ENCODE peak calls at places on chromosomes 3 and 15, in nine cellular contexts. P is esophagus muscularis mucosa; X is heart right ventricle; U is RWPE2; H is CD4-positive, alpha-beta memory T cell; M is neural progenitor cell; I is CD8-positive, alpha-beta T cell; K is transverse colon; C is pancreas. L is an unnamed sample. For H3K36me3, the result is how much of the 10 kb centered on the place peaks cover.

GRCh38 chr3:154851644-154852043 is 228.5 kb upstream of the MME start:
- DNase-seq in P (no peak), X (no peak), U (no peak), H (no peak), M (no peak), I (no peak), K (no peak), C (no peak), L (no peak)

GRCh38 chr3:166060789-166061479 is 223.7 kb upstream of the BCHE start:
- DNase-seq in P (no peak), X (no peak), U (no peak), H (no peak), M (peak), I (no peak), K (no peak), C (no peak), L (no peak)

GRCh38 chr3:18420584-18420983 is 4.6 kb downstream of the SATB1 start:
- DNase-seq in P (no peak), X (no peak), U (no peak), H (no peak), M (no peak), I (no peak), K (no peak), C (no peak), L (no peak)

GRCh38 chr15:84863480-84864428 is 20.7 kb upstream of the SLC28A1 start:
- DNase-seq in P (no peak), X (no peak), U (no peak), H (no peak), M (no peak), I (no peak), K (no peak), C (no peak), L (no peak)

GRCh38 chr3:52721002-52721741 is 15.3 kb downstream of the SPCS1 start:
- DNase-seq in P (no peak), X (no peak), U (no peak), H (peak), M (no peak), I (no peak), K (no peak), C (no peak), L (no peak)

GRCh38 chr3:10992017-10992945 is at the start of gene SLC6A1:
- DNase-seq in P (no peak), X (peak), U (no peak), H (no peak), M (peak), I (no peak), K (no peak), C (no peak), L (no peak)

GRCh38 chr3:87332789-87333188 is 56.4 kb upstream of the POU1F1 start:
- DNase-seq in P (no peak), X (no peak), U (no peak), H (no peak), M (no peak), I (no peak), K (no peak), C (no peak), L (no peak)

GRCh38 chr3:63968612-63969350 is 54.5 kb downstream of the PSMD6 start:
- DNase-seq in P (no peak), X (no peak), U (no peak), H (no peak), M (no peak), I (no peak), K (no peak), C (no peak), L (no peak)

GRCh38 chr3:48709051-48709461 is 8.0 kb downstream of the IP6K2 start:
- DNase-seq in P (no peak), X (no peak), U (peak), H (no peak), M (no peak), I (no peak), K (no peak), C (no peak), L (no peak)

GRCh38 chr3:12629560-12629959 is 34.4 kb downstream of the RAF1 start:
- DNase-seq in P (no peak), X (peak), U (no peak), H (no peak), M (no peak), I (no peak), K (no peak), C (peak), L (peak)

GRCh38 chr15:25900901-25901300 is 37.8 kb upstream of the ATP10A start:
- DNase-seq in P (no peak), X (no peak), U (no peak), H (no peak), M (no peak), I (no peak), K (no peak), C (no peak), L (no peak)

GRCh38 chr15:98800437-98801233 is 152.3 kb downstream of the IGF1R start:
- DNase-seq in P (no peak), X (peak), U (peak), H (no peak), M (peak), I (no peak), K (peak), C (peak), L (peak)

GRCh38 chr3:168250415-168250861 is 154.7 kb upstream of the GOLIM4 start:
- DNase-seq in P (no peak), X (no peak), U (no peak), H (no peak), M (peak), I (no peak), K (no peak), C (no peak), L (no peak)

GRCh38 chr3:14547693-14548092 is 7.6 kb upstream of the GRIP2 start:
- DNase-seq in P (no peak), X (peak), U (no peak), H (no peak), M (no peak), I (no peak), K (no peak), C (no peak), L (no peak)

GRCh38 chr3:143737065-143737464 is 111.2 kb downstream of the SLC9A9 start:
- DNase-seq in P (no peak), X (no peak), U (no peak), H (no peak), M (no peak), I (no peak), K (no peak), C (no peak), L (no peak)

GRCh38 chr3:168061332-168061996 is 34.3 kb downstream of the GOLIM4 start:
- DNase-seq in P (no peak), X (no peak), U (no peak), H (no peak), M (no peak), I (no peak), K (no peak), C (no peak), L (no peak)

GRCh38 chr3:190585771-190586630 is 72.1 kb downstream of the IL1RAP start:
- DNase-seq in P (no peak), X (no peak), U (peak), H (no peak), M (peak), I (no peak), K (no peak), C (no peak), L (no peak)

GRCh38 chr3:115154611-115155010 is 7.5 kb upstream of the ZBTB20 start:
- DNase-seq in P (no peak), X (no peak), U (no peak), H (no peak), M (no peak), I (no peak), K (no peak), C (no peak), L (no peak)

GRCh38 chr3:14216257-14217048 is 37.8 kb downstream of the LSM3 start:
- DNase-seq in P (no peak), X (peak), U (no peak), H (peak), M (peak), I (peak), K (no peak), C (peak), L (no peak)

GRCh38 chr3:165895919-165896318 is 58.7 kb upstream of the BCHE start:
- DNase-seq in P (no peak), X (no peak), U (no peak), H (no peak), M (peak), I (no peak), K (no peak), C (no peak), L (no peak)

GRCh38 chr3:143977326-143978262 is 6.0 kb downstream of the DIPK2A start:
- DNase-seq in P (no peak), X (no peak), U (no peak), H (no peak), M (no peak), I (no peak), K (no peak), C (no peak), L (no peak)

GRCh38 chr3:50572801-50573371 is 3.6 kb downstream of the HEMK1 start:
- DNase-seq in P (no peak), X (no peak), U (no peak), H (no peak), M (no peak), I (no peak), K (no peak), C (no peak), L (no peak)

GRCh38 chr15:50218691-50219090 is 36.7 kb downstream of the SLC27A2 start:
- DNase-seq in P (no peak), X (no peak), U (no peak), H (no peak), M (no peak), I (no peak), K (no peak), C (no peak), L (no peak)

GRCh38 chr15:92645731-92646130 is 9.8 kb downstream of the FAM174B start:
- DNase-seq in P (no peak), X (no peak), U (no peak), H (no peak), M (no peak), I (no peak), K (no peak), C (no peak), L (no peak)

GRCh38 chr3:12670789-12671450 is 7.0 kb upstream of the RAF1 start:
- DNase-seq in P (no peak), X (peak), U (no peak), H (no peak), M (no peak), I (no peak), K (no peak), C (no peak), L (no peak)

GRCh38 chr3:190094201-190094718 is 26.4 kb downstream of the P3H2 start:
- DNase-seq in P (no peak), X (no peak), U (no peak), H (no peak), M (no peak), I (no peak), K (no peak), C (no peak), L (no peak)

GRCh38 chr3:132445812-132446211 is 28.5 kb downstream of the DNAJC13 start:
- DNase-seq in P (no peak), X (no peak), U (peak), H (no peak), M (no peak), I (no peak), K (no peak), C (no peak), L (no peak)

GRCh38 chr3:40172560-40172959 is 136.9 kb upstream of the EIF1B start:
- DNase-seq in P (no peak), X (no peak), U (no peak), H (no peak), M (no peak), I (no peak), K (no peak), C (no peak), L (no peak)

GRCh38 chr15:71379893-71380292 is 264.6 kb downstream of the THSD4 start:
- DNase-seq in P (no peak), X (no peak), U (no peak), H (no peak), M (no peak), I (no peak), K (no peak), C (no peak), L (no peak)

GRCh38 chr3:70383360-70383831 is 71.0 kb upstream of the MDFIC2 start:
- DNase-seq in P (no peak), X (no peak), U (no peak), H (no peak), M (no peak), I (no peak), K (no peak), C (no peak), L (no peak)

GRCh38 chr15:50871832-50872231 is 36.7 kb upstream of the AP4E1 start:
- DNase-seq in P (no peak), X (no peak), U (no peak), H (no peak), M (no peak), I (no peak), K (no peak), C (no peak), L (no peak)

GRCh38 chr15:40858706-40859105 is 14.9 kb downstream of the SPINT1 start:
- DNase-seq in P (no peak), X (no peak), U (no peak), H (no peak), M (no peak), I (no peak), K (no peak), C (peak), L (no peak)

GRCh38 chr3:46926871-46927717 is 49.5 kb downstream of the CCDC12 start:
- DNase-seq in P (no peak), X (no peak), U (peak), H (no peak), M (no peak), I (no peak), K (peak), C (peak), L (no peak)

GRCh38 chr15:44015555-44015954 is 179.5 kb downstream of the FRMD5 start:
- DNase-seq in P (no peak), X (no peak), U (no peak), H (no peak), M (no peak), I (no peak), K (no peak), C (no peak), L (no peak)

GRCh38 chr3:170057550-170057949 is 19.8 kb downstream of the GPR160 start:
- DNase-seq in P (no peak), X (no peak), U (no peak), H (no peak), M (no peak), I (no peak), K (no peak), C (peak), L (peak)

GRCh38 chr15:97680606-97681220 is 279.8 kb upstream of the ARRDC4 start:
- DNase-seq in P (no peak), X (no peak), U (no peak), H (no peak), M (no peak), I (no peak), K (peak), C (no peak), L (no peak)

GRCh38 chr15:91238664-91239428 is 138.8 kb downstream of the SV2B start:
- DNase-seq in P (no peak), X (no peak), U (no peak), H (no peak), M (peak), I (no peak), K (no peak), C (no peak), L (no peak)

GRCh38 chr15:91246998-91247397 is 146.9 kb downstream of the SV2B start:
- DNase-seq in P (no peak), X (no peak), U (no peak), H (no peak), M (no peak), I (no peak), K (no peak), C (no peak), L (no peak)

GRCh38 chr15:91243806-91244205 is 143.7 kb downstream of the SV2B start:
- DNase-seq in P (no peak), X (no peak), U (no peak), H (no peak), M (no peak), I (no peak), K (no peak), C (no peak), L (no peak)
- H3K27ac ChIP-seq in P (no peak), X (no peak), U (no peak), H (no peak), M (no peak), I (no peak), K (no peak), C (no peak), L (no peak)

GRCh38 chr15:75430259-75430658 is 21.2 kb downstream of the SIN3A start:
- DNase-seq in P (no peak), X (no peak), U (no peak), H (no peak), M (no peak), I (no peak), K (no peak), C (no peak), L (no peak)
- H3K36me3 ChIP-seq in P (under half), X (half or more), U (half or more), H (under half), M (under half), I (under half), K (under half), C (under half), L (under half)

GRCh38 chr3:147945968-147946519 is 536.9 kb downstream of the ZIC1 start:
- DNase-seq in P (no peak), X (no peak), U (no peak), H (no peak), M (peak), I (no peak), K (peak), C (peak), L (peak)
- H3K27ac ChIP-seq in P (no peak), X (peak), U (no peak), H (no peak), M (no peak), I (no peak), K (peak), C (no peak), L (no peak)

GRCh38 chr15:63902671-63903035 is 68.9 kb upstream of the HERC1 start:
- DNase-seq in P (no peak), X (no peak), U (no peak), H (no peak), M (no peak), I (no peak), K (no peak), C (no peak), L (no peak)

GRCh38 chr15:63905558-63906265 is 72.0 kb upstream of the HERC1 start:
- DNase-seq in P (no peak), X (no peak), U (no peak), H (peak), M (no peak), I (no peak), K (no peak), C (no peak), L (no peak)

GRCh38 chr15:63901912-63902670 is 68.3 kb upstream of the HERC1 start:
- DNase-seq in P (no peak), X (no peak), U (no peak), H (no peak), M (no peak), I (no peak), K (no peak), C (no peak), L (no peak)

GRCh38 chr15:63905131-63905530 is 71.4 kb upstream of the HERC1 start:
- DNase-seq in P (no peak), X (no peak), U (no peak), H (no peak), M (no peak), I (no peak), K (no peak), C (no peak), L (no peak)

GRCh38 chr15:63904042-63904441 is 70.3 kb upstream of the HERC1 start:
- DNase-seq in P (no peak), X (no peak), U (no peak), H (no peak), M (no peak), I (no peak), K (no peak), C (no peak), L (no peak)
- H3K36me3 ChIP-seq in P (under half), X (under half), U (under half), H (under half), M (under half), I (under half), K (under half), C (under half), L (under half)

DNA sequence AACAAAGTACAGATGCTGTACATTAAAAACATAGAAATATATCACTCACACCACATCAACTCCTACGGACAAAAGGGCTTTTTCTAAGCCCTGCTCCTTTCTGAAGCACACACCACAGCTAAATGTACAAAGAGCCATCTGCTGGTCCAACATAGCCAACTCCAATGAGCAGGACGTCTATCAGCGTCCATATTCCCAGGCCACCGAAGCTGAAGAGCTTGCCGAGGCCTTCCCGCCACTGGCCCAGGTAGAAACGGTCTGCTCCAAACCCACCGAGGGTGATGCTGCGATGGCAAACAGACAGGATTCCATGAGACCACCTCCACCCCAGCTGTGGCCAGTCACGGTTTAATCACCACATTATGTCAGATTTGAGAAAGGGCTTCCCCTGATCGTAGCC is 9.8 kb downstream of the TM2D3 start:
- DNase-seq in P (no peak), X (no peak), U (no peak), H (no peak), M (no peak), I (no peak), K (no peak), C (no peak), L (no peak)
- H3K27ac ChIP-seq in P (peak), X (peak), U (peak), H (peak), M (no peak), I (no peak), K (peak), C (no peak), L (no peak)

GRCh38 chr15:32857732-32858131 is 139.9 kb downstream of the GREM1 start:
- DNase-seq in P (no peak), X (no peak), U (no peak), H (no peak), M (no peak), I (no peak), K (no peak), C (no peak), L (no peak)

GRCh38 chr15:32856753-32857152 is 138.9 kb downstream of the GREM1 start:
- DNase-seq in P (no peak), X (no peak), U (no peak), H (no peak), M (no peak), I (no peak), K (no peak), C (no peak), L (no peak)

GRCh38 chr15:32853667-32854066 is 135.9 kb downstream of the GREM1 start:
- DNase-seq in P (no peak), X (no peak), U (no peak), H (no peak), M (peak), I (no peak), K (no peak), C (no peak), L (no peak)

GRCh38 chr15:32852771-32853170 is 135.0 kb downstream of the GREM1 start:
- DNase-seq in P (no peak), X (no peak), U (no peak), H (no peak), M (no peak), I (no peak), K (no peak), C (no peak), L (no peak)

GRCh38 chr15:32855942-32856341 is 138.1 kb downstream of the GREM1 start:
- DNase-seq in P (no peak), X (no peak), U (no peak), H (no peak), M (no peak), I (no peak), K (no peak), C (no peak), L (no peak)
- H3K36me3 ChIP-seq in P (under half), X (under half), U (under half), H (under half), M (under half), I (under half), K (under half), C (under half), L (under half)